ENCODE peak calls at places on chromosomes 3 and 15, in nine cellular contexts. One of them, this sample, is unnamed.
A peak's percentile ranks its signal among the peaks of the same experiment; 100 is the strongest.

GRCh38 chr15:58669108-58669507 is 80.4 kb downstream of the ADAM10 start:
- DNase-seq in cardiac muscle cell: peak; percentile 16
- DNase-seq in stomach: no peak
- DNase-seq in heart right ventricle: no peak
- DNase-seq in adrenal gland: no peak
- DNase-seq in ovary: no peak
- DNase-seq in B cell: no peak
- DNase-seq in neural progenitor cell: no peak
- DNase-seq in omental fat pad: no peak
- DNase-seq in this sample: no peak

GRCh38 chr3:29440321-29441019 is 159.6 kb downstream of the RBMS3 start:
- DNase-seq in omental fat pad: no peak
- DNase-seq in B cell: no peak
- DNase-seq in adrenal gland: peak; percentile 11
- DNase-seq in ovary: no peak
- DNase-seq in stomach: no peak
- DNase-seq in neural progenitor cell: peak; percentile 64
- DNase-seq in heart right ventricle: no peak
- DNase-seq in cardiac muscle cell: peak; percentile 73
- DNase-seq in this sample: no peak

GRCh38 chr3:104244680-104245079 is 1122.0 kb upstream of the ALCAM start:
- DNase-seq in heart right ventricle: no peak
- DNase-seq in stomach: no peak
- DNase-seq in ovary: no peak
- DNase-seq in omental fat pad: no peak
- DNase-seq in neural progenitor cell: no peak
- DNase-seq in B cell: no peak
- DNase-seq in adrenal gland: no peak
- DNase-seq in cardiac muscle cell: no peak
- DNase-seq in this sample: no peak

GRCh38 chr3:69113536-69113935 is 8.9 kb downstream of the LMOD3 start:
- DNase-seq in neural progenitor cell: no peak
- DNase-seq in omental fat pad: no peak
- DNase-seq in adrenal gland: no peak
- DNase-seq in stomach: no peak
- DNase-seq in ovary: no peak
- DNase-seq in cardiac muscle cell: no peak
- DNase-seq in heart right ventricle: no peak
- DNase-seq in B cell: no peak
- DNase-seq in this sample: no peak

GRCh38 chr3:70738310-70738681 is 425.9 kb upstream of the MDFIC2 start:
- DNase-seq in adrenal gland: no peak
- DNase-seq in stomach: no peak
- DNase-seq in heart right ventricle: no peak
- DNase-seq in cardiac muscle cell: no peak
- DNase-seq in B cell: no peak
- DNase-seq in neural progenitor cell: no peak
- DNase-seq in ovary: no peak
- DNase-seq in omental fat pad: no peak
- DNase-seq in this sample: no peak

GRCh38 chr3:183591881-183592521 is 36.5 kb upstream of the KLHL6 start:
- DNase-seq in ovary: no peak
- DNase-seq in omental fat pad: no peak
- DNase-seq in cardiac muscle cell: no peak
- DNase-seq in adrenal gland: no peak
- DNase-seq in stomach: no peak
- DNase-seq in neural progenitor cell: no peak
- DNase-seq in heart right ventricle: no peak
- DNase-seq in B cell: peak; percentile 45
- DNase-seq in this sample: peak; percentile 47

GRCh38 chr3:126414406-126414805 is 19.7 kb downstream of the CFAP100 start:
- DNase-seq in ovary: no peak
- DNase-seq in neural progenitor cell: no peak
- DNase-seq in stomach: no peak
- DNase-seq in heart right ventricle: no peak
- DNase-seq in omental fat pad: no peak
- DNase-seq in cardiac muscle cell: no peak
- DNase-seq in B cell: no peak
- DNase-seq in adrenal gland: no peak
- DNase-seq in this sample: no peak

GRCh38 chr3:167740961-167741587 is 5.6 kb downstream of the SERPINI1 start:
- DNase-seq in ovary: no peak
- DNase-seq in omental fat pad: no peak
- DNase-seq in cardiac muscle cell: peak; percentile 57
- DNase-seq in stomach: no peak
- DNase-seq in neural progenitor cell: peak; percentile 56
- DNase-seq in adrenal gland: no peak
- DNase-seq in B cell: peak; percentile 55
- DNase-seq in heart right ventricle: no peak
- DNase-seq in this sample: peak; percentile 82

GRCh38 chr3:124246949-124247348 is 255.0 kb upstream of the ROPN1 start:
- DNase-seq in cardiac muscle cell: peak; percentile 21
- DNase-seq in heart right ventricle: no peak
- DNase-seq in omental fat pad: no peak
- DNase-seq in neural progenitor cell: peak; percentile 40
- DNase-seq in adrenal gland: no peak
- DNase-seq in ovary: no peak
- DNase-seq in stomach: no peak
- DNase-seq in B cell: no peak
- DNase-seq in this sample: no peak
- TF ChIP-seq CTCF in cardiac muscle cell: peak; percentile 36
- TF ChIP-seq CTCF in heart right ventricle: peak; percentile 41
- TF ChIP-seq CTCF in omental fat pad: no peak
- TF ChIP-seq CTCF in neural progenitor cell: peak; percentile 70
- TF ChIP-seq CTCF in adrenal gland: no peak
- TF ChIP-seq CTCF in ovary: no peak
- TF ChIP-seq CTCF in stomach: no peak
- TF ChIP-seq CTCF in B cell: no peak
- TF ChIP-seq CTCF in this sample: peak; percentile 82

GRCh38 chr3:14393440-14394111 is 8.8 kb upstream of the SLC6A6 start:
- DNase-seq in heart right ventricle: no peak
- DNase-seq in neural progenitor cell: no peak
- DNase-seq in omental fat pad: no peak
- DNase-seq in cardiac muscle cell: no peak
- DNase-seq in ovary: peak; percentile 51
- DNase-seq in adrenal gland: no peak
- DNase-seq in stomach: no peak
- DNase-seq in B cell: no peak
- DNase-seq in this sample: no peak
- TF ChIP-seq CTCF in heart right ventricle: no peak
- TF ChIP-seq CTCF in neural progenitor cell: no peak
- TF ChIP-seq CTCF in omental fat pad: no peak
- TF ChIP-seq CTCF in cardiac muscle cell: no peak
- TF ChIP-seq CTCF in ovary: no peak
- TF ChIP-seq CTCF in adrenal gland: no peak
- TF ChIP-seq CTCF in stomach: no peak
- TF ChIP-seq CTCF in B cell: no peak
- TF ChIP-seq CTCF in this sample: peak; percentile 33

DNA sequence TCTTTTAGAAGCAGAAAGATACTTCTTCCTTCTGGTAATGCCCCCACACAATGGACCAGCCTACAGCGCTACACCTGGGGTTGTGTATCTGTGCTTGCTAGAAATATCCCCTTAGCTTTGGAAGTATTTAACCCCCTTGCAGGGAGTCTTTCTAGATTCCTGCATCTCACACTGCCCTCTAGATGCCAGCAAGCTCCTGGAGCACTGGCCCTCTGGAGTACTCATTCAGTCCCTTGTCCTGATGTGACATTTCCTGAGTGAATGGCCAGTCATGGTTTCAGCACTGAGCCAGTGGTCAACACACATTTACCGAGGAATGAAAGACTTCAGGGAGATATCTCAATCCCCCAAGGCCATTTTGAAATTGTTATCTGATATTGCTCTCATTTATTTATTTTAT is 30.5 kb upstream of the RBP2 start:
- DNase-seq in B cell: no peak
- DNase-seq in stomach: no peak
- DNase-seq in adrenal gland: no peak
- DNase-seq in cardiac muscle cell: no peak
- DNase-seq in ovary: no peak
- DNase-seq in neural progenitor cell: peak; percentile 12
- DNase-seq in omental fat pad: no peak
- DNase-seq in heart right ventricle: no peak
- DNase-seq in this sample: peak; percentile 65
- TF ChIP-seq CTCF in B cell: no peak
- TF ChIP-seq CTCF in stomach: no peak
- TF ChIP-seq CTCF in adrenal gland: no peak
- TF ChIP-seq CTCF in cardiac muscle cell: no peak
- TF ChIP-seq CTCF in ovary: no peak
- TF ChIP-seq CTCF in neural progenitor cell: peak; percentile 5
- TF ChIP-seq CTCF in omental fat pad: no peak
- TF ChIP-seq CTCF in heart right ventricle: no peak
- TF ChIP-seq CTCF in this sample: peak; percentile 59

GRCh38 chr15:70265466-70265978 is 167.8 kb upstream of the TLE3 start:
- DNase-seq in B cell: no peak
- DNase-seq in stomach: no peak
- DNase-seq in heart right ventricle: no peak
- DNase-seq in ovary: no peak
- DNase-seq in cardiac muscle cell: no peak
- DNase-seq in omental fat pad: no peak
- DNase-seq in adrenal gland: no peak
- DNase-seq in neural progenitor cell: no peak
- DNase-seq in this sample: no peak
- TF ChIP-seq CTCF in B cell: no peak
- TF ChIP-seq CTCF in stomach: no peak
- TF ChIP-seq CTCF in heart right ventricle: peak; percentile 15
- TF ChIP-seq CTCF in ovary: no peak
- TF ChIP-seq CTCF in cardiac muscle cell: peak; percentile 16
- TF ChIP-seq CTCF in omental fat pad: no peak
- TF ChIP-seq CTCF in adrenal gland: no peak
- TF ChIP-seq CTCF in neural progenitor cell: peak; percentile 8
- TF ChIP-seq CTCF in this sample: peak; percentile 61

GRCh38 chr3:66200786-66201185 is 20.0 kb upstream of the SLC25A26 start:
- DNase-seq in adrenal gland: no peak
- DNase-seq in stomach: no peak
- DNase-seq in ovary: no peak
- DNase-seq in heart right ventricle: no peak
- DNase-seq in neural progenitor cell: no peak
- DNase-seq in omental fat pad: no peak
- DNase-seq in B cell: no peak
- DNase-seq in cardiac muscle cell: no peak
- DNase-seq in this sample: peak; percentile 1
- TF ChIP-seq CTCF in adrenal gland: no peak
- TF ChIP-seq CTCF in stomach: no peak
- TF ChIP-seq CTCF in ovary: no peak
- TF ChIP-seq CTCF in heart right ventricle: no peak
- TF ChIP-seq CTCF in neural progenitor cell: no peak
- TF ChIP-seq CTCF in omental fat pad: no peak
- TF ChIP-seq CTCF in B cell: no peak
- TF ChIP-seq CTCF in cardiac muscle cell: no peak
- TF ChIP-seq CTCF in this sample: no peak

GRCh38 chr15:26983822-26984221 is 12.8 kb downstream of the GABRG3 start:
- DNase-seq in cardiac muscle cell: no peak
- DNase-seq in neural progenitor cell: no peak
- DNase-seq in B cell: no peak
- DNase-seq in adrenal gland: no peak
- DNase-seq in ovary: no peak
- DNase-seq in heart right ventricle: no peak
- DNase-seq in stomach: no peak
- DNase-seq in omental fat pad: no peak
- DNase-seq in this sample: peak; percentile 77
- TF ChIP-seq CTCF in cardiac muscle cell: no peak
- TF ChIP-seq CTCF in neural progenitor cell: peak; percentile 41
- TF ChIP-seq CTCF in B cell: no peak
- TF ChIP-seq CTCF in adrenal gland: no peak
- TF ChIP-seq CTCF in ovary: no peak
- TF ChIP-seq CTCF in heart right ventricle: no peak
- TF ChIP-seq CTCF in stomach: no peak
- TF ChIP-seq CTCF in omental fat pad: no peak
- TF ChIP-seq CTCF in this sample: peak; percentile 69

GRCh38 chr3:194687638-194688206 is 2.0 kb downstream of the FAM43A start:
- DNase-seq in omental fat pad: no peak
- DNase-seq in adrenal gland: peak; percentile 35
- DNase-seq in heart right ventricle: peak; percentile 62
- DNase-seq in neural progenitor cell: peak; percentile 96
- DNase-seq in B cell: peak; percentile 85
- DNase-seq in cardiac muscle cell: peak; percentile 86
- DNase-seq in ovary: peak; percentile 53
- DNase-seq in stomach: peak; percentile 79
- DNase-seq in this sample: peak; percentile 94
- TF ChIP-seq CTCF in omental fat pad: no peak
- TF ChIP-seq CTCF in adrenal gland: peak; percentile 6
- TF ChIP-seq CTCF in heart right ventricle: peak; percentile 49
- TF ChIP-seq CTCF in neural progenitor cell: peak; percentile 68
- TF ChIP-seq CTCF in B cell: peak; percentile 63
- TF ChIP-seq CTCF in cardiac muscle cell: peak; percentile 40
- TF ChIP-seq CTCF in ovary: no peak
- TF ChIP-seq CTCF in stomach: no peak
- TF ChIP-seq CTCF in this sample: peak; percentile 75

DNA sequence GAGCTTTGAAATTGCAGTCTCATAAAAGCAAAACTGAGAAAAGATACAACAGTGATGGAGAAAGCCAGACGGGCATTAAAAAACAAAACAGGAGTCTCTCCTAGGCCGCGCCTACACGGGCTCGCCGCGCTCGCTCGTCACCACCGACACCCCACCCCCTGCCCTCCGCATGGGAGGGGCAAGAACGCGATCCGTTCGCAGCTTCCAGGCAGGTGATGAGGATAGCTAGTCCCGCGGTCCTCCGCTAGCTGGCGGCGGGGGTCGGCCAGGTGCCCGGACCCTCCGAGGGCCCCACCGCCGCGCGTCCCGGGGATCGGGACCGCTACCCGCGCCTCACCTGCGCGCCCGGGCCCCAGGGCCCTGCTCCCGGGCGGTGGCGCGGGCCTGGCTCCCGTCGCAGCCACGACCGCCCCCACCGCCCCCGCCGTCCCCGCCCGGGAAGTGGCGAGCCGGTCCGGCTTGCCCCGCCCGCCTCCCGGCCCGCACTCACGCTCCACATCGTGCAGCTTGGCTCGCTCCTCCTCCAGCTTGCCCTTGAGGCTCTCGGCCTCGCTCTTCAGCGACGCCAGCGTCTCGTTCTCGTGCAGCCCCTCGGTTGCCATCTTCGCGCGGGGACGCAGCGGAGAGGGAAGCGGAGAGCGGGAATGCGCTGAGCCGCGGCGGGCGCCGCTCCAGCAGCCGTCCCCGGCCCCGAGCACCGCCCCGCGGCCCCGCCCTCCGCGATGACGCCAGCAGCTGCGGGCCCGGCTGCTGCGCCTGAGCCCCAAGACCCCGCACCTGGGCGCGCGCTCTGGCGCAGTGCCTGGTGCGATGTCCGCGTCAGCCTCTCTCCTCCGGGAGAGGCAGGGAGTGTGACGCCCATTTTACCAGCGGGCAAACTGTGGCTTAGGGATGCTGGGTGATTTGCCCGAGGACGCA is 11.7 kb downstream of the GNB5 start:
- DNase-seq in neural progenitor cell: peak; percentile 93
- DNase-seq in adrenal gland: peak; percentile 88
- DNase-seq in stomach: peak; percentile 87
- DNase-seq in B cell: peak; percentile 93
- DNase-seq in ovary: peak; percentile 92
- DNase-seq in cardiac muscle cell: peak; percentile 87
- DNase-seq in heart right ventricle: peak; percentile 67
- DNase-seq in omental fat pad: peak; percentile 38
- DNase-seq in this sample: peak; percentile 95
- TF ChIP-seq CTCF in neural progenitor cell: no peak
- TF ChIP-seq CTCF in adrenal gland: no peak
- TF ChIP-seq CTCF in stomach: no peak
- TF ChIP-seq CTCF in B cell: no peak
- TF ChIP-seq CTCF in ovary: no peak
- TF ChIP-seq CTCF in cardiac muscle cell: no peak
- TF ChIP-seq CTCF in heart right ventricle: no peak
- TF ChIP-seq CTCF in omental fat pad: no peak
- TF ChIP-seq CTCF in this sample: peak; percentile 27